ENCODE peak calls at places on chromosomes 2 and 18, in eight cellular contexts. C is CD8-positive, alpha-beta T cell; G is cardiac muscle cell; U is transverse colon; I is iPS DF 6.9; P is left ventricle myocardium inferior; E is breast epithelium; B is CD4-positive, alpha-beta memory T cell. M is an unnamed sample.

GRCh38 chr2:240949791-240950705 is 43.9 kb downstream of the CROCC2 start:
- DNase-seq in I (no peak), P (peak), B (no peak), E (peak), G (no peak), C (no peak), U (peak), M (no peak)

GRCh38 chr2:30237346-30238142 is 6.2 kb downstream of the LBH start:
- DNase-seq in I (no peak), U (no peak), E (no peak), G (no peak), C (no peak), B (no peak), P (no peak), M (no peak)

GRCh38 chr18:63137999-63138448 is 181.5 kb downstream of the BCL2 start:
- DNase-seq in E (no peak), P (no peak), I (no peak), C (peak), B (peak), G (no peak), U (no peak), M (no peak)

GRCh38 chr2:73290049-73290839 is 3.1 kb downstream of the EGR4 start:
- DNase-seq in E (no peak), P (no peak), I (no peak), U (peak), C (peak), B (no peak), G (peak), M (no peak)

GRCh38 chr2:42286268-42286946 is 74.6 kb downstream of the COX7A2L start:
- DNase-seq in I (no peak), E (no peak), G (no peak), B (no peak), P (no peak), U (no peak), C (no peak), M (no peak)

GRCh38 chr2:72562451-72563153 is 263.2 kb downstream of the EXOC6B start:
- DNase-seq in P (no peak), U (no peak), E (no peak), B (no peak), G (peak), C (no peak), I (no peak), M (no peak)

GRCh38 chr2:10385933-10386773 is 62.0 kb downstream of the ODC1 start:
- DNase-seq in C (no peak), B (no peak), U (no peak), E (no peak), I (no peak), G (no peak), P (no peak), M (no peak)

GRCh38 chr2:145197944-145198343 is 678.0 kb upstream of the ZEB2 start:
- DNase-seq in G (no peak), P (no peak), E (no peak), I (no peak), C (no peak), U (no peak), B (no peak), M (no peak)

GRCh38 chr2:152393377-152393776 is 58.4 kb downstream of the FMNL2 start:
- DNase-seq in P (no peak), C (no peak), G (no peak), E (no peak), I (no peak), U (no peak), B (no peak), M (no peak)

GRCh38 chr2:152396763-152397162 is 61.8 kb downstream of the FMNL2 start:
- DNase-seq in C (no peak), E (no peak), I (no peak), G (no peak), P (no peak), U (no peak), B (no peak), M (no peak)

GRCh38 chr2:152395132-152396024 is 60.4 kb downstream of the FMNL2 start:
- DNase-seq in B (no peak), E (no peak), U (no peak), I (no peak), P (no peak), C (no peak), G (no peak), M (peak)

GRCh38 chr2:152399003-152399402 is 64.0 kb downstream of the FMNL2 start:
- DNase-seq in C (no peak), U (no peak), G (no peak), I (no peak), E (no peak), P (no peak), B (no peak), M (no peak)

GRCh38 chr2:152396051-152396511 is 61.1 kb downstream of the FMNL2 start:
- DNase-seq in I (no peak), P (no peak), U (no peak), C (no peak), G (no peak), B (no peak), E (no peak), M (no peak)
- H3K27ac ChIP-seq in I (no peak), P (peak), U (peak), C (no peak), G (no peak), B (no peak), E (peak), M (peak)

DNA sequence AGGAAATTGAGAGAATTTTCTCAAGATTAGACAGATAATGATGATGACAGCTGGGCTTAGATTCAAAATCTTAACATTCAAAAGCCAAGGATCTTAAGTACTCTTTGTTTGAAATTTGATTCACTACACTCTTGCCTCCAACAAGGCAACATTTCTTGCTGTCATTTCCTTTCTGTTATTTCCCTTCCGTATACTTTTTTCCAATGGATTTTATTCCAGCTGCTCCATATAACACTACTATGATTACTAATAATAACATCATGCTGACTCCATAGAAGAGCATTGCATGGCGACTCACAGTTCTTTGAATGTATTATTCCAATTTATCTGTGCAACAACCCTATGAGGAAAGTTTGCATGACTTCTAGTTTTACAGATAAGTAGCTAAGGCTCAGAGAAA is 33.9 kb upstream of the CCDC102B start:
- DNase-seq in I (no peak), E (no peak), P (no peak), C (no peak), G (no peak), U (no peak), B (no peak), M (no peak)
- H3K27ac ChIP-seq in I (no peak), E (no peak), P (no peak), C (no peak), G (no peak), U (no peak), B (no peak), M (no peak)

DNA sequence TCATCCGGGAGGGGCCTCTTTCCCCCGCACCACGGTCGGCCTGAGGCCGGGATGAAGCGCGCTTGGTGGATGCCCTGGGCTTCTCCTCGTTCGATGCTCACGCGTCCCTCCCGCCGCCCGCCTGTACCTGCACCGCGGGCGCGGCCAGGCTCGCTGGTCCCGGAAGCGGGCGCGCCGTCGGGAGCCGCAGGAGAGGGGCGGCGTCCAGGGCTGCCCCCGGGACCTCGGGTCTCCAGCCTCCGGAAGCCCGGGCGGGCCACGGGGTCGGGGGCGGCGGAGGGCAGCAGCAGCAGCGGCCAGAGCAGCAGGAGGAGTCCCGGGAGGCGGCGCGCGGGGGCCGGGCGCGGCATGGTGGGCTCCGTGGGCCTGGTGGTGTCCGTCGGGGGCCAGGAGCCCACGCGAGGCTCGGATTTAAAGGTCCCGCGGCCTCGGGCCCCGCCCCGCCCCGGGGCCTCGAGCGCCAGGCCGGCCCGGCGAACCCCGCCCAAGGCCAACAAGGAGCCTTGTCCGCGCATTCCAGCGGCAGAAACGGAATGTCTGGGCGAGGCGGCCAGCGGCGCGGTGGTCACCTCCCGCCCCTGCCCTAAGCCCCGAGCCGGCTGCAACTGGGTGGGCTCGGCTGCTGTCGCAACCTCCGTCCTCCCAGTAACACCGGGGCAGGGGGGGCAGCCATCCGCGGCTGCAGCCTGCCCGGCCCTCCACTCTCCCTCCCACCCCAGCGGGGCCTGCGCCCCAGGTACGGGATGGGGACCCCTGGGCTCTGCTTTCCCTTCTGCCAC is at the start of gene MATN3:
- DNase-seq in C (no peak), I (no peak), P (peak), U (peak), G (peak), E (peak), B (peak), M (no peak)
- H3K27ac ChIP-seq in C (no peak), I (no peak), P (peak), U (peak), G (no peak), E (peak), B (no peak), M (peak)

GRCh38 chr2:95307878-95308277 is 10.7 kb downstream of the KCNIP3 start:
- DNase-seq in E (no peak), P (no peak), B (no peak), C (no peak), G (no peak), I (no peak), U (no peak), M (no peak)

GRCh38 chr2:95306306-95306895 is 9.3 kb downstream of the KCNIP3 start:
- DNase-seq in P (no peak), C (no peak), B (no peak), G (no peak), I (no peak), E (no peak), U (no peak), M (no peak)

GRCh38 chr2:95307036-95307435 is 9.9 kb downstream of the KCNIP3 start:
- DNase-seq in B (no peak), E (no peak), U (no peak), G (no peak), C (no peak), P (no peak), I (no peak), M (no peak)

GRCh38 chr2:95303191-95303914 is 6.2 kb downstream of the KCNIP3 start:
- DNase-seq in C (no peak), G (no peak), B (no peak), U (no peak), P (no peak), E (no peak), I (no peak), M (no peak)

DNA sequence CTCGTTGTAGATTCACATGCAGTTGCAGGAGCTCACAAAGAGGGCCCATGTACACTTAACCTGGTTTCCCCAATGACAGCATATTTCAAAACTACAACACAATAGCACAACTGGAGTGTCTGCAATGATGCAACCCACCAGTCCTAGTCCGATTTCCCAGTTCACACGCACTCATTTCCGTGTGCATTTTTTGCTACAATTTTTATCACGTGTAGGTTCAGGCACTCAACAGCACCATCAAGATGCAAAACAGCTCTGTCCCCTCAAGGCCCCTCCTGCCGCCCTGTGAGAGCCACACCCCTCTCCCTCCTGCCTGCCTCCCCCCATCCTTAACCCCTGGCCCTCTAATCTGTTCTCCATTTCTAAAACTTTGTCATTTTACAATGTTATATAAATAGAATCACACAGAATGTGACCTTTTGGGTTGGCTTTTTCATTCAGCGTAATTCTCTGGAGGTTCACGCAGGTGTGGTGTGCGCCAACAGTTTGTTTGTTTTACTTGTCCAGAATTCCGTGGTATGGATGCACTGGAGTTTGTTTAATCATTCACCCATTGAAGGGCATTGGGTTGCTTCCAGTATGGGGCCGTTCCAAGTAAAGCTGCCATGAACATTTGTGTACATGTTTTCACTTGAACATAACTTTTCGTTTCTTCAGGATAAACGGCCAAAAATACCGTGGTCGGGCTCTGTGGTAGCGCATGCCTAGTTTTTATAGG is 8.4 kb downstream of the KCNIP3 start:
- DNase-seq in G (no peak), U (peak), I (no peak), B (no peak), E (no peak), P (no peak), C (no peak), M (no peak)
- H3K27ac ChIP-seq in G (no peak), U (peak), I (no peak), B (no peak), E (peak), P (no peak), C (no peak), M (no peak)

DNA sequence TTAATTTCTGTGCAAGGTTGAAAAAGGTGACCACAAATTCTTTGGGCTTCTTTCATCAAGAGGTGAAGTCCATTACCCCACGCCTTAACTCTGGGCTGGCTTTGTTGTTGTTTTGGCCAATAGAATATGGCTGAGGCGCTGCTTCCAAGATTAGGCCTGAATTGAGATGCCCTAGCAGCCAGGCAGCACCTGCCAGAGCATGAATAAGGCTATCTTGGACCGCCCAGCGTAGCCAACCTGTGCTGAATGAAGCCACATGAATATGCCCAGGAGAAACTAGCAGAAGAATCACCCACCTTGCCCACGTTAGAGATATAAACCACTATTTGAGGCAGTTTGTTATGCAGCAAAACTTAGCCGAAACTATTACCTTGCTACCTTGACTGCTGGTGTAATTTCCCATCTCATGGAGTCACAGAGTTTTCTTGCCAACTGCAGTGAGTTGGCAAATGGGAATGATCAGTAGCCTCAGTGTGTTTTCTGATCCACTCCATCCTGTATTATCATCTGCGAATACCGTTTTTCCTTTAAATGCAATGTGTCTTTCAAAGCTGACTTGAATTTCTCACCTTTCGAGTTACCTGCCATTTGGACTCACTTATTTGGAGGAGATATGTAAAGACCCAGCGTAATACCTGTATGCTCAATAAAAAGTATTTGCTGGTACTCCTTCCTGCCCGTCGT is 679 bp downstream of the TSGA10 start:
- DNase-seq in B (no peak), E (no peak), P (no peak), C (no peak), I (no peak), G (no peak), U (no peak), M (no peak)
- H3K27ac ChIP-seq in B (peak), E (peak), P (peak), C (peak), I (no peak), G (no peak), U (peak), M (peak)

DNA sequence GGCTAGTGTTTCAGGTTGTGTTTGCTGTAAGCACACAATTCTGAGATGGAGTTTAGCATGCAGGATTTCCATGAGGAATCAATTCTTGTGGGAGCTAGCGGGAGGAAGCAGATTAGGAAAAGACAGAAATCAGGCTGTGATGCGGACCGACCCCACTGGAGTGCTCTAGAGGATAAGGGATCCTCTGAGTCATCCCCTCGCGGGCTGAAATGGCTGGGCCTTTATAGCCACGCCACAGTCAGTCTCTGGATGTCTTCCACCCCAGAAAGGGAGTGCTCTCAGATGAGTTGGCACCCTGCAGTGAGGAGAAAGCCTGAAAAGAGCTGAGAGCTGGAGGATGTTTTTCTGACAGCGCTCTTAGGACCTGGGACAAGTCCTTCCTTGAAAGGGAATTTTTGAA is 102.4 kb downstream of the GALNT3 start:
- DNase-seq in E (no peak), U (no peak), I (peak), P (peak), G (no peak), B (no peak), C (no peak), M (peak)
- H3K27ac ChIP-seq in E (no peak), U (no peak), I (no peak), P (no peak), G (no peak), B (no peak), C (no peak), M (no peak)

GRCh38 chr2:112483047-112483473 is 1.1 kb downstream of the TTL start:
- DNase-seq in B (no peak), E (no peak), I (no peak), G (peak), P (no peak), C (no peak), U (no peak), M (no peak)
- H3K27ac ChIP-seq in B (peak), E (peak), I (no peak), G (no peak), P (peak), C (no peak), U (peak), M (peak)

GRCh38 chr18:54739476-54739875 is 88.8 kb upstream of the RAB27B start:
- DNase-seq in P (no peak), I (no peak), E (no peak), U (no peak), G (no peak), C (no peak), B (no peak), M (no peak)

GRCh38 chr18:54740146-54740844 is 88.0 kb upstream of the RAB27B start:
- DNase-seq in G (peak), P (no peak), E (no peak), C (no peak), B (no peak), U (no peak), I (no peak), M (no peak)

GRCh38 chr18:54734059-54734458 is 94.2 kb upstream of the RAB27B start:
- DNase-seq in P (no peak), G (no peak), B (no peak), C (no peak), U (no peak), I (no peak), E (no peak), M (no peak)

GRCh38 chr18:54737986-54738385 is 90.3 kb upstream of the RAB27B start:
- DNase-seq in C (no peak), U (no peak), E (no peak), I (no peak), B (no peak), P (no peak), G (no peak), M (no peak)

DNA sequence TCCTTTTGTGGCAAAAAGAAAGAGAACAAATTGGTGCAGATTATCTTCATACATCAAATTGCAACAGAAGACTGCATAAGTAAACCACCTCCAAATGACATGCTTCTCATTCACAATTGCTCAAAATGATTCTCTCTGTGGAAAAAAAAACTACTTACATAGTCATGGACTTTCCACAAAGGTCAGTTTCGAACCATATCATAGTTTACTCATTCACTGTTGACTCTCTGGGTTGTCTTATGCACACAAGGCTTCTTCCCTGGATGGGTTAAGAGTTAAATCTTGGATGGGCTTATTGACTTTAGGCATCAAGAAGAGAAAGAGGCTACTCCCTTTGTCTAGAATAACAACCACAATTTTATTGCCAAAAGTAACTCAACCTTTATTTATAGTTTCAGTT is 91.3 kb upstream of the RAB27B start:
- DNase-seq in B (no peak), C (no peak), U (no peak), G (no peak), E (no peak), P (no peak), I (no peak), M (no peak)
- H3K27ac ChIP-seq in B (no peak), C (no peak), U (no peak), G (no peak), E (no peak), P (no peak), I (no peak), M (no peak)